ENCODE peak calls at places on chromosome 21, in seven cellular contexts. One of them, this sample, is unnamed.

GRCh38 chr21:28482657-28483056 is 510.0 kb downstream of the LTN1 start:
- DNase-seq in stomach: no peak
- DNase-seq in Panc1: no peak
- DNase-seq in SK-N-SH: no peak
- DNase-seq in prostate gland: no peak
- DNase-seq in breast epithelium: no peak
- DNase-seq in transverse colon: no peak
- DNase-seq in this sample: no peak

GRCh38 chr21:39114871-39115658 is 68.2 kb downstream of the PSMG1 start:
- DNase-seq in stomach: no peak
- DNase-seq in Panc1: no peak
- DNase-seq in SK-N-SH: no peak
- DNase-seq in prostate gland: no peak
- DNase-seq in breast epithelium: peak
- DNase-seq in transverse colon: no peak
- DNase-seq in this sample: no peak

GRCh38 chr21:15064576-15065380 is at the start of gene NRIP1:
- DNase-seq in stomach: peak
- DNase-seq in Panc1: no peak
- DNase-seq in SK-N-SH: peak
- DNase-seq in prostate gland: peak
- DNase-seq in breast epithelium: peak
- DNase-seq in transverse colon: peak
- DNase-seq in this sample: peak

GRCh38 chr21:45405271-45405818 is 380 bp downstream of the COL18A1 start:
- DNase-seq in stomach: no peak
- DNase-seq in Panc1: no peak
- DNase-seq in SK-N-SH: peak
- DNase-seq in prostate gland: no peak
- DNase-seq in breast epithelium: no peak
- DNase-seq in transverse colon: no peak
- DNase-seq in this sample: no peak

GRCh38 chr21:34807146-34807880 is 138.5 kb downstream of the CLIC6 start:
- DNase-seq in stomach: no peak
- DNase-seq in Panc1: peak
- DNase-seq in SK-N-SH: no peak
- DNase-seq in prostate gland: no peak
- DNase-seq in breast epithelium: no peak
- DNase-seq in transverse colon: no peak
- DNase-seq in this sample: no peak

GRCh38 chr21:43847301-43847700 is 17.7 kb upstream of the AGPAT3 start:
- DNase-seq in stomach: no peak
- DNase-seq in Panc1: no peak
- DNase-seq in SK-N-SH: no peak
- DNase-seq in prostate gland: no peak
- DNase-seq in breast epithelium: no peak
- DNase-seq in transverse colon: no peak
- DNase-seq in this sample: no peak

GRCh38 chr21:44800103-44800502 is 1.5 kb downstream of the UBE2G2 start:
- DNase-seq in stomach: peak
- DNase-seq in Panc1: no peak
- DNase-seq in SK-N-SH: peak
- DNase-seq in prostate gland: no peak
- DNase-seq in breast epithelium: no peak
- DNase-seq in transverse colon: no peak
- DNase-seq in this sample: peak

GRCh38 chr21:37855568-37856391 is 60.5 kb downstream of the KCNJ6 start:
- DNase-seq in stomach: no peak
- DNase-seq in Panc1: no peak
- DNase-seq in SK-N-SH: no peak
- DNase-seq in prostate gland: no peak
- DNase-seq in breast epithelium: no peak
- DNase-seq in transverse colon: no peak
- DNase-seq in this sample: no peak

GRCh38 chr21:30336596-30336995 is 898 bp downstream of the KRTAP27-1 start:
- DNase-seq in stomach: no peak
- DNase-seq in Panc1: no peak
- DNase-seq in SK-N-SH: no peak
- DNase-seq in prostate gland: no peak
- DNase-seq in breast epithelium: no peak
- DNase-seq in transverse colon: no peak
- DNase-seq in this sample: no peak

GRCh38 chr21:45844181-45844580 is 137.4 kb upstream of the COL6A1 start:
- DNase-seq in stomach: no peak
- DNase-seq in Panc1: no peak
- DNase-seq in SK-N-SH: no peak
- DNase-seq in prostate gland: no peak
- DNase-seq in breast epithelium: no peak
- DNase-seq in transverse colon: no peak
- DNase-seq in this sample: no peak

GRCh38 chr21:46065215-46065992 is 32.5 kb upstream of the COL6A2 start:
- DNase-seq in stomach: no peak
- DNase-seq in Panc1: no peak
- DNase-seq in SK-N-SH: no peak
- DNase-seq in prostate gland: no peak
- DNase-seq in breast epithelium: peak
- DNase-seq in transverse colon: peak
- DNase-seq in this sample: no peak

GRCh38 chr21:16002872-16003466 is 273.2 kb downstream of the USP25 start:
- DNase-seq in stomach: no peak
- DNase-seq in Panc1: no peak
- DNase-seq in SK-N-SH: peak
- DNase-seq in prostate gland: no peak
- DNase-seq in breast epithelium: no peak
- DNase-seq in transverse colon: no peak
- DNase-seq in this sample: no peak

GRCh38 chr21:36199021-36199420 is 42.4 kb downstream of the DOP1B start:
- DNase-seq in stomach: no peak
- DNase-seq in Panc1: no peak
- DNase-seq in SK-N-SH: no peak
- DNase-seq in prostate gland: peak
- DNase-seq in breast epithelium: no peak
- DNase-seq in transverse colon: no peak
- DNase-seq in this sample: no peak

GRCh38 chr21:45992311-45993209 is 11.0 kb downstream of the COL6A1 start:
- DNase-seq in stomach: no peak
- DNase-seq in Panc1: no peak
- DNase-seq in SK-N-SH: no peak
- DNase-seq in prostate gland: no peak
- DNase-seq in breast epithelium: peak
- DNase-seq in transverse colon: no peak
- DNase-seq in this sample: no peak

GRCh38 chr21:46108827-46109226 is 10.9 kb downstream of the COL6A2 start:
- DNase-seq in stomach: peak
- DNase-seq in Panc1: no peak
- DNase-seq in SK-N-SH: no peak
- DNase-seq in prostate gland: no peak
- DNase-seq in breast epithelium: peak
- DNase-seq in transverse colon: no peak
- DNase-seq in this sample: no peak

GRCh38 chr21:20739421-20739820 is 258.8 kb upstream of the NCAM2 start:
- DNase-seq in stomach: no peak
- DNase-seq in Panc1: no peak
- DNase-seq in SK-N-SH: peak
- DNase-seq in prostate gland: no peak
- DNase-seq in breast epithelium: no peak
- DNase-seq in transverse colon: no peak
- DNase-seq in this sample: peak

GRCh38 chr21:35488941-35489340 is 439.8 kb upstream of the RUNX1 start:
- DNase-seq in stomach: no peak
- DNase-seq in Panc1: no peak
- DNase-seq in SK-N-SH: no peak
- DNase-seq in prostate gland: no peak
- DNase-seq in breast epithelium: no peak
- DNase-seq in transverse colon: no peak
- DNase-seq in this sample: no peak

GRCh38 chr21:32212116-32212515 is 66.7 kb downstream of the MIS18A start:
- DNase-seq in stomach: no peak
- DNase-seq in Panc1: no peak
- DNase-seq in SK-N-SH: no peak
- DNase-seq in prostate gland: no peak
- DNase-seq in breast epithelium: no peak
- DNase-seq in transverse colon: no peak
- DNase-seq in this sample: no peak

GRCh38 chr21:41079159-41079558 is 88.8 kb upstream of the BACE2 start:
- DNase-seq in stomach: no peak
- DNase-seq in Panc1: no peak
- DNase-seq in SK-N-SH: no peak
- DNase-seq in prostate gland: no peak
- DNase-seq in breast epithelium: no peak
- DNase-seq in transverse colon: no peak
- DNase-seq in this sample: no peak

GRCh38 chr21:31397515-31397926 is 53.5 kb upstream of the TIAM1 start:
- DNase-seq in stomach: no peak
- DNase-seq in Panc1: no peak
- DNase-seq in SK-N-SH: peak
- DNase-seq in prostate gland: no peak
- DNase-seq in breast epithelium: no peak
- DNase-seq in transverse colon: peak
- DNase-seq in this sample: no peak

GRCh38 chr21:45590246-45590725 is 48.0 kb upstream of the SLC19A1 start:
- DNase-seq in stomach: peak
- DNase-seq in Panc1: no peak
- DNase-seq in SK-N-SH: peak
- DNase-seq in prostate gland: peak
- DNase-seq in breast epithelium: no peak
- DNase-seq in transverse colon: peak
- DNase-seq in this sample: peak

GRCh38 chr21:43829575-43830119 is 35.4 kb upstream of the AGPAT3 start:
- DNase-seq in stomach: no peak
- DNase-seq in Panc1: no peak
- DNase-seq in SK-N-SH: peak
- DNase-seq in prostate gland: no peak
- DNase-seq in breast epithelium: no peak
- DNase-seq in transverse colon: no peak
- DNase-seq in this sample: peak

GRCh38 chr21:40575983-40576382 is 271.0 kb downstream of the DSCAM start:
- DNase-seq in stomach: no peak
- DNase-seq in Panc1: no peak
- DNase-seq in SK-N-SH: no peak
- DNase-seq in prostate gland: no peak
- DNase-seq in breast epithelium: no peak
- DNase-seq in transverse colon: no peak
- DNase-seq in this sample: no peak

GRCh38 chr21:17730782-17731181 is 88.4 kb downstream of the C21orf91 start:
- DNase-seq in stomach: no peak
- DNase-seq in Panc1: no peak
- DNase-seq in SK-N-SH: no peak
- DNase-seq in prostate gland: no peak
- DNase-seq in breast epithelium: no peak
- DNase-seq in transverse colon: no peak
- DNase-seq in this sample: peak
- H3K4me3 ChIP-seq in stomach: no peak
- H3K4me3 ChIP-seq in Panc1: no peak
- H3K4me3 ChIP-seq in SK-N-SH: no peak
- H3K4me3 ChIP-seq in prostate gland: no peak
- H3K4me3 ChIP-seq in breast epithelium: no peak
- H3K4me3 ChIP-seq in transverse colon: no peak
- H3K4me3 ChIP-seq in this sample: no peak

GRCh38 chr21:33403128-33403785 is at the start of gene IFNGR2:
- DNase-seq in stomach: peak
- DNase-seq in Panc1: no peak
- DNase-seq in SK-N-SH: peak
- DNase-seq in prostate gland: no peak
- DNase-seq in breast epithelium: no peak
- DNase-seq in transverse colon: peak
- DNase-seq in this sample: no peak
- TF ChIP-seq CTCF in stomach: no peak
- TF ChIP-seq CTCF in Panc1: no peak
- TF ChIP-seq CTCF in SK-N-SH: no peak
- TF ChIP-seq CTCF in prostate gland: no peak
- TF ChIP-seq CTCF in breast epithelium: no peak
- TF ChIP-seq CTCF in transverse colon: no peak
- TF ChIP-seq CTCF in this sample: no peak

GRCh38 chr21:33266784-33267135 is 593 bp downstream of the IL10RB start:
- DNase-seq in stomach: peak
- DNase-seq in Panc1: no peak
- DNase-seq in SK-N-SH: peak
- DNase-seq in prostate gland: no peak
- DNase-seq in breast epithelium: no peak
- DNase-seq in transverse colon: peak
- DNase-seq in this sample: no peak

GRCh38 chr21:33267250-33267649 is 1.1 kb downstream of the IL10RB start:
- DNase-seq in stomach: no peak
- DNase-seq in Panc1: no peak
- DNase-seq in SK-N-SH: no peak
- DNase-seq in prostate gland: no peak
- DNase-seq in breast epithelium: no peak
- DNase-seq in transverse colon: no peak
- DNase-seq in this sample: no peak

GRCh38 chr21:33268736-33269441 is 2.7 kb downstream of the IL10RB start:
- DNase-seq in stomach: peak
- DNase-seq in Panc1: no peak
- DNase-seq in SK-N-SH: no peak
- DNase-seq in prostate gland: peak
- DNase-seq in breast epithelium: peak
- DNase-seq in transverse colon: peak
- DNase-seq in this sample: no peak

GRCh38 chr21:33266050-33266783 is at the start of gene IL10RB:
- DNase-seq in stomach: peak
- DNase-seq in Panc1: no peak
- DNase-seq in SK-N-SH: peak
- DNase-seq in prostate gland: peak
- DNase-seq in breast epithelium: peak
- DNase-seq in transverse colon: peak
- DNase-seq in this sample: peak

GRCh38 chr21:33268392-33268735 is 2.2 kb downstream of the IL10RB start:
- DNase-seq in stomach: peak
- DNase-seq in Panc1: no peak
- DNase-seq in SK-N-SH: no peak
- DNase-seq in prostate gland: no peak
- DNase-seq in breast epithelium: no peak
- DNase-seq in transverse colon: peak
- DNase-seq in this sample: no peak
- TF ChIP-seq POLR2AphosphoS5 in stomach: no peak
- TF ChIP-seq POLR2AphosphoS5 in Panc1: no peak
- TF ChIP-seq POLR2AphosphoS5 in SK-N-SH: no peak
- TF ChIP-seq POLR2AphosphoS5 in prostate gland: no peak
- TF ChIP-seq POLR2AphosphoS5 in breast epithelium: no peak
- TF ChIP-seq POLR2AphosphoS5 in transverse colon: peak
- TF ChIP-seq POLR2AphosphoS5 in this sample: no peak

GRCh38 chr21:42512346-42513034 is 1.2 kb upstream of the SLC37A1 start:
- DNase-seq in stomach: no peak
- DNase-seq in Panc1: no peak
- DNase-seq in SK-N-SH: no peak
- DNase-seq in prostate gland: no peak
- DNase-seq in breast epithelium: no peak
- DNase-seq in transverse colon: no peak
- DNase-seq in this sample: no peak
- H3K4me3 ChIP-seq in stomach: no peak
- H3K4me3 ChIP-seq in Panc1: no peak
- H3K4me3 ChIP-seq in SK-N-SH: no peak
- H3K4me3 ChIP-seq in prostate gland: no peak
- H3K4me3 ChIP-seq in breast epithelium: no peak
- H3K4me3 ChIP-seq in transverse colon: no peak
- H3K4me3 ChIP-seq in this sample: no peak

This sample was measured in HL-60.